ENCODE peak calls at places on chromosomes 12 and 14, in nine cellular contexts. Y is cardiac muscle cell; R is Peyer's patch; C is lung; D is right cardiac atrium; Q is CD8-positive, alpha-beta memory T cell; J is mesendoderm; I is stomach; O is HCT116. W is an unnamed sample. For H3K4me1, the result is how much of the 10 kb centered on the place peaks cover.

GRCh38 chr12:1130571-1130970 is 139.5 kb downstream of the ERC1 start:
- DNase-seq in J (no peak), Q (no peak), R (no peak), C (no peak), D (no peak), O (peak), Y (no peak), I (no peak), W (no peak)

GRCh38 chr12:124675881-124676688 is 108.7 kb upstream of the NCOR2 start:
- DNase-seq in C (no peak), J (no peak), I (no peak), O (no peak), Y (no peak), D (peak), Q (no peak), R (no peak), W (no peak)

GRCh38 chr12:59070534-59070933 is 150.2 kb upstream of the LRIG3 start:
- DNase-seq in D (no peak), J (no peak), Y (no peak), C (no peak), O (no peak), Q (no peak), I (no peak), R (no peak), W (no peak)

GRCh38 chr12:88854260-88854659 is 274.0 kb upstream of the KITLG start:
- DNase-seq in I (no peak), R (no peak), C (no peak), Y (no peak), Q (no peak), O (peak), J (peak), D (no peak), W (no peak)

GRCh38 chr12:107670999-107671643 is 14.5 kb upstream of the PWP1 start:
- DNase-seq in D (no peak), Y (peak), C (no peak), J (peak), R (no peak), Q (no peak), O (peak), I (peak), W (peak)

GRCh38 chr12:69810870-69811498 is 14.0 kb upstream of the MYRFL start:
- DNase-seq in I (no peak), O (no peak), C (no peak), Q (no peak), R (no peak), D (no peak), J (no peak), Y (no peak), W (no peak)

GRCh38 chr12:62598846-62599245 is 132.2 kb downstream of the MON2 start:
- DNase-seq in Q (no peak), J (no peak), D (no peak), O (no peak), C (no peak), I (no peak), R (no peak), Y (no peak), W (no peak)

GRCh38 chr12:94074216-94074969 is 74.0 kb upstream of the PLXNC1 start:
- DNase-seq in Y (no peak), D (peak), O (no peak), J (no peak), I (no peak), R (no peak), Q (no peak), C (no peak), W (no peak)

GRCh38 chr12:46150735-46151134 is 118.1 kb downstream of the SLC38A1 start:
- DNase-seq in R (no peak), C (no peak), Q (no peak), I (no peak), Y (no peak), O (no peak), D (no peak), J (peak), W (no peak)
- H3K27ac ChIP-seq in R (no peak), C (no peak), Q (no peak), I (no peak), Y (no peak), O (no peak), D (no peak), J (no peak), W (no peak)

DNA sequence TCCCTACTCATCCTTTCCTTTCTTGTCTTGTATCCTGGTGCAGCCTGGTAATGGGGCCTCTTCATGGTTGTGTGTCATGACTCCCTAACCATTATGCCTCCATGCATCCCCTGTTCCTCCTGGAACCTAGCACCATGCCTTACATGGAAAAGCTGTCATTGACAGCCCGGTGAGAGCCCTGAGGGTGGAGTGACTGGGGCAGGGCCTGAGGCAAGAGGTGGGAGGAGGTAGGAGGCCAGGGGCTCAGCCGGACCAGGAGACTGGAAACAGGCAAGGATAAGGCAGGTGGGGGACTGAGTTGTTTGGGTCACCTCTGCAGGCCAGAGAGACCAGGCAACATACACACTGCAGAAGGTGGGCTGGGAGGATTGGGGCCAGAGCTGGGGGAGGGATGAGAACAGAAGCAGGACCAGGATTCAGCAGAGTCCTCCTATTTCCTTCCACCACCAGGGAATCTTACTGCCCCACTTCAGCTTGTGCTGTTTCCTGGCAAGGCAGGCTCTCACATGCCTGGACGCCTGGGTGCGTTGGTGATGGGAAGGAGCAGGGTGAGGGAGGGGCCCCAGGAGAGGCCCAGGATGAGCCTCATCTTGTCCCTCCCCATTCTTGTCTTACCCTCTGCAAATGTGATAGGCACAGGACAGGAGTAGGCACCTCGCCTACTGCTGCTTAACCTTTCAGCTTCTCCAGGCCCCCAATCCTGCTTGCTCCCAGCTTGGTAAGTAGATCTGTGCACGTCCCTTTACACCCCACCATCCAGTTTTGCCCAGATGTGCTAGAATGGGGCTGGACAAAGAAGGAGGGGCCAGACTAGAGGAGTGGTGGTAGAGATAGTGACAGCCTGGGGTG is at the start of gene LTB4R2:
- DNase-seq in D (no peak), J (no peak), R (no peak), O (no peak), Q (no peak), C (no peak), Y (no peak), I (no peak), W (no peak)
- H3K4me3 ChIP-seq in D (peak), J (no peak), R (peak), O (no peak), Q (peak), C (peak), Y (no peak), I (peak), W (peak)

GRCh38 chr14:95488376-95489162 is 27.9 kb downstream of the SYNE3 start:
- DNase-seq in O (no peak), C (no peak), I (no peak), Q (no peak), R (peak), J (no peak), Y (no peak), D (peak), W (no peak)

GRCh38 chr14:95485222-95485819 is 31.1 kb downstream of the SYNE3 start:
- DNase-seq in Y (no peak), Q (no peak), D (peak), I (no peak), J (peak), C (no peak), O (no peak), R (no peak), W (no peak)

GRCh38 chr14:95489163-95489887 is 27.1 kb downstream of the SYNE3 start:
- DNase-seq in I (no peak), Q (no peak), O (no peak), Y (no peak), D (peak), R (no peak), C (no peak), J (no peak), W (no peak)

GRCh38 chr14:95486875-95487668 is 29.4 kb downstream of the SYNE3 start:
- DNase-seq in O (no peak), C (no peak), Q (no peak), I (no peak), R (peak), J (no peak), Y (no peak), D (peak), W (no peak)

GRCh38 chr14:95487669-95488084 is 28.8 kb downstream of the SYNE3 start:
- DNase-seq in Q (no peak), C (no peak), J (no peak), Y (no peak), I (no peak), D (peak), O (no peak), R (peak), W (no peak)
- H3K4me1 ChIP-seq in Q (under half), C (under half), J (under half), Y (under half), I (under half), D (under half), O (under half), R (half or more), W (under half)

GRCh38 chr14:89366580-89367448 is 50.2 kb downstream of the FOXN3 start:
- DNase-seq in J (no peak), O (no peak), I (no peak), Y (no peak), Q (no peak), D (peak), R (peak), C (no peak), W (no peak)

GRCh38 chr14:89367449-89368120 is 49.4 kb downstream of the FOXN3 start:
- DNase-seq in R (no peak), O (no peak), Q (no peak), C (no peak), J (no peak), Y (no peak), D (no peak), I (peak), W (no peak)

GRCh38 chr14:89368490-89369477 is 48.2 kb downstream of the FOXN3 start:
- DNase-seq in J (no peak), Y (peak), D (no peak), Q (no peak), C (peak), O (no peak), I (peak), R (peak), W (no peak)

GRCh38 chr14:89364316-89364715 is 52.7 kb downstream of the FOXN3 start:
- DNase-seq in D (no peak), Q (no peak), I (no peak), J (no peak), Y (no peak), C (no peak), O (no peak), R (no peak), W (no peak)

DNA sequence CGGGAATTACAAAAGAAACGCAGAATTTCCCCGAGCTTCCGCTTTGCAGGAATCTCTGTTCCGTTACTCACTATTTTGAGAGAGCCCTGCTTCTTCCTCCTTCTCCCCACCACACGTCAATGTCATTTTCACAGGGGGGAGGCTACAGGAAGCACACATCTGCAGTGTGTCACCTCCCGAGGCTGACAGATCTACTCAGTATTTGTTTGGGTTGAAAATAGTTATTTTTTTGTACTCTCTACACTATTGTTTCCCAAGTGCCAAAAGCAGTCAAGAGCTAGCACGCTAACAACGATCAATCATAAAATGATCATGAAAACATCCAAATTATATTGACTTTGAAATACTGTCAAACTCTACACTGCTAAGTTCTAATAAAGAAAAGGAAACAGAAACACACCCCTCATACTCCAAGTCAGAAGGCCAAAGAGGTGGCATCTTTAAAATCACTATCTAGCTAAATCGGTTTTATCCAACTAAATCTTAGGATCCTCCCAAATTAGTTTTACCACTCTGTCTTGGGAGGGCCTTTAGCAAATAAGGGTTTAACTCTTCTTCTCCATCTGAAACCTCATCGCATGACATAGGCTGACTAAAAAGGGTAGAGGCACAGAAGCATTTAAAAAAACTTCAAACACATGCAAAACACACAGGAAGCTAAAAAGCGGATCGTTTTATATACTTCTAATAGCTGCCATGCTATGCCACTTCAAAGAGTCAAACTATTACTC is 51.8 kb downstream of the FOXN3 start:
- DNase-seq in J (no peak), I (peak), D (no peak), Y (no peak), O (no peak), R (no peak), Q (peak), C (peak), W (no peak)
- H3K27ac ChIP-seq in J (no peak), I (peak), D (no peak), Y (peak), O (no peak), R (peak), Q (peak), C (no peak), W (no peak)

DNA sequence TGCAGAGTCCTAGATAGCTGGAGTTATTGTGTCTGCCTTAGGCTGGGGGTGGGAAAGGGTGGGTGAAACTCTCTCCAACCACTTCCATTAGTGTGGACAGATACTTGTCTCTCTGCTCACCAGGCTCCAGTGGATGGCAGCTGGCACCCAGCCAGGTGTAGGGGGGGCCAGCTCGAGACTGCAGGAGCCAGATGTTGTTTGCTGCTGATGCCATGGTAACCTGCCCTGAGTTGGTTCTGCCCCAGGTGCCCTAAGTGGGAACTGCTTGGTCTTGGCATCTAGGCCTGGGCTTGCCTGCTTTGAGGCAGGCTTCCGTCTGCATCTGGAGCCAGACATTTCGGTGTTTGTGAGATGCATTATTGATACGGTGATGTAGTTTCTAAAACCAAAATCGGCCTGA is 82.2 kb downstream of the ADCK1 start:
- DNase-seq in J (no peak), C (no peak), R (no peak), Y (peak), D (peak), I (no peak), Q (no peak), O (no peak), W (no peak)
- H3K4me3 ChIP-seq in J (no peak), C (no peak), R (no peak), Y (no peak), D (no peak), I (no peak), Q (no peak), O (no peak), W (no peak)

DNA sequence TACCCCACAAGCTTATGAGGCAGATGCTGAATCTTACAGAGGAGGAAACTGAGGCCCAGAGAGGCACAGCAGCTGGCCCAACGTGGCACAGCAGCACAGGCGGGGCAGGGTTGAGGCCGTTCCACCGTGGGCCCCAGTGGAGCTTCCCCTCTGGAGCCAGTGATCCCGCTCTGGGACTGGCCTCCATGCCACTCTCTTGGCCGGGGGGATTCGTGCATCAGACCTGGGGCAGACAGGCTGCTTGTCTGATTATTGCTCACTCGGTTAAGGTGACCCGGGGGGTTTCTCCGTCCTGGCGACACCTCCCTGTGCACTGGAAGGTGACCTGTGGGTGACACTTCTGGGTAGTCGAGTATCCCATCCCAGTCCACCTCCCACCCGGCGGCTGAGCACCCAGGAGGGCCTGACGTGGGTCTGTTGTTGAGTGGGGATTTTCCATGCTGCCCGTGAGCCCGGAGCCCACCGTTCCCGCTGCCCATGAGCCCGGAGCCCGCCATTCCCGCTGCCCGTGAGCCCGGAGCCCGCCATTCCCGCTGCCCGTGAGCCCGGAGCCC is 27.8 kb downstream of the NOC4L start:
- DNase-seq in C (no peak), D (no peak), Y (no peak), Q (no peak), I (no peak), J (no peak), R (no peak), O (no peak), W (no peak)
- H3K4me1 ChIP-seq in C (under half), D (under half), Y (under half), Q (under half), I (under half), J (under half), R (under half), O (under half), W (under half)

GRCh38 chr14:68634874-68635601 is 157.8 kb downstream of the ZFP36L1 start:
- DNase-seq in I (no peak), O (no peak), J (no peak), Y (no peak), R (no peak), Q (no peak), D (no peak), C (no peak), W (no peak)
- H3K27ac ChIP-seq in I (peak), O (no peak), J (no peak), Y (no peak), R (peak), Q (no peak), D (no peak), C (no peak), W (no peak)

GRCh38 chr12:95803817-95804216 is 13.3 kb upstream of the NTN4 start:
- DNase-seq in R (no peak), J (no peak), O (no peak), D (no peak), C (no peak), Q (no peak), Y (no peak), I (no peak), W (no peak)

GRCh38 chr12:95804296-95804695 is 13.7 kb upstream of the NTN4 start:
- DNase-seq in D (no peak), C (no peak), I (no peak), Y (no peak), O (no peak), R (no peak), Q (no peak), J (no peak), W (no peak)

GRCh38 chr12:95808146-95808545 is 17.6 kb upstream of the NTN4 start:
- DNase-seq in O (no peak), R (no peak), Q (no peak), D (no peak), C (no peak), I (no peak), Y (no peak), J (no peak), W (no peak)

GRCh38 chr12:95809000-95809680 is 18.6 kb upstream of the NTN4 start:
- DNase-seq in D (no peak), J (no peak), Q (no peak), O (no peak), Y (no peak), I (no peak), R (no peak), C (no peak), W (no peak)

GRCh38 chr12:95805864-95806669 is 15.5 kb upstream of the NTN4 start:
- DNase-seq in O (peak), J (peak), D (peak), Q (no peak), R (no peak), I (no peak), Y (no peak), C (no peak), W (no peak)
- H3K4me3 ChIP-seq in O (no peak), J (no peak), D (no peak), Q (no peak), R (no peak), I (no peak), Y (no peak), C (no peak), W (no peak)

DNA sequence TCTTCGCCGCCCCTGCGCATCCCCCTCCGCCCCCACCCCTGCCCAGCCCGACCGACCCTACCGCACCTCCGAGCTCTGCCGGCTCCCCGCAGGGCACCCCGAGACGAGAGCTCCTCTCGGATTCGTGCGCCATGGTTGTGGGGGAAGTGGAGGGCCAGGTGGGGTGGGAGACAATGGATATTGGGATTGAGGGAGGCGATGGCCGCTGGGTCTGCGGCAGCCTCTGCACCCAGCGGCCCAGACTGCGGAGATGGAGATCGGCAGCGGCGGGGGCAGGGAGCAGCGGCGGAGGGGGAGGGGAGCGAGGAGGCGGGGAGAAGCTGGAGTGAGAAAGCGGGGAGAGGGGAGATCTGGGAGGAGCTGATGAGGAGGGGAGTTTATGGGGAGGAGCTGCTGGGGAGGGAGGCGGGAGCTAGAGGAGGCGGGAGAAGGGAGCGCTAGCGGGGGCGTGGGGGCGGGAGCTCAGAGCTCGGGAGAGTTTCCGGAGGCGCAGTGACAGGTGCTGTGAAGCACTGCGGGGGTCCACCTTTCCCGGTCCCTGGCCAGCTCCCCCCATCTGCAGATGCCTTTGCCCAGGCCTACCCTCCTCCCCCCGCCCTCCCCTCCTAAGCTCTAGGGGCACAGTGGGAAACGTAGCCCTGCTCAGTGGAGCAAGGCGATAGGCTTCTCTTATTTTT is at the start of gene SALL2:
- DNase-seq in I (peak), Q (peak), J (peak), Y (peak), R (peak), O (no peak), C (peak), D (peak), W (peak)
- H3K4me1 ChIP-seq in I (under half), Q (under half), J (under half), Y (under half), R (under half), O (under half), C (under half), D (under half), W (under half)